ENCODE peak calls at places on chromosome 1, in five cellular contexts. H is stimulated activated CD8-positive, alpha-beta memory T cell treated with anti-CD3 and anti-CD28 coated beads, Interleukin-2, amount 100 ng/mL, for 1 hour; W is GM10248; P is ovary; K is GM04504. A is an unnamed sample.

GRCh38 chr1:230858236-230858820 is 10.0 kb downstream of the C1orf198 start:
- DNase-seq in H (no peak), W (no peak), P (no peak), K (no peak), A (no peak)

GRCh38 chr1:59739111-59739510 is 75.6 kb upstream of the HOOK1 start:
- DNase-seq in H (no peak), W (no peak), P (no peak), K (no peak), A (no peak)

GRCh38 chr1:109627692-109628399 is 8.2 kb downstream of the AMPD2 start:
- DNase-seq in H (no peak), W (peak), P (no peak), K (no peak), A (no peak)

GRCh38 chr1:16076003-16076870 is 2.8 kb upstream of the FAM131C start:
- DNase-seq in H (no peak), W (no peak), P (peak), K (peak), A (no peak)

GRCh38 chr1:17245926-17246325 is 3.0 kb upstream of the PADI3 start:
- DNase-seq in H (no peak), W (no peak), P (no peak), K (no peak), A (no peak)

GRCh38 chr1:222769181-222769580 is 32.2 kb downstream of the FAM177B start:
- DNase-seq in H (no peak), W (no peak), P (no peak), K (no peak), A (no peak)

GRCh38 chr1:117392776-117393175 is 25.5 kb downstream of the MAN1A2 start:
- DNase-seq in H (no peak), W (no peak), P (no peak), K (no peak), A (no peak)

GRCh38 chr1:39919545-39919944 is 17.8 kb upstream of the MYCL start:
- DNase-seq in H (peak), W (peak), P (no peak), K (no peak), A (peak)

GRCh38 chr1:54808443-54809207 is 7.5 kb upstream of the TTC22 start:
- DNase-seq in H (no peak), W (no peak), P (no peak), K (no peak), A (peak)

GRCh38 chr1:42730988-42731387 is 9.0 kb downstream of the CLDN19 start:
- DNase-seq in H (no peak), W (no peak), P (no peak), K (no peak), A (no peak)

GRCh38 chr1:87629673-87630072 is 301.0 kb downstream of the LMO4 start:
- DNase-seq in H (no peak), W (no peak), P (no peak), K (no peak), A (no peak)

GRCh38 chr1:52059326-52059725 is 3.2 kb downstream of the BTF3L4 start:
- DNase-seq in H (no peak), W (no peak), P (no peak), K (no peak), A (no peak)

GRCh38 chr1:199302554-199302953 is 663.7 kb downstream of the PTPRC start:
- DNase-seq in H (no peak), W (no peak), P (no peak), K (no peak), A (no peak)

GRCh38 chr1:167937709-167938010 is 788 bp upstream of the MPC2 start:
- DNase-seq in H (no peak), W (no peak), P (no peak), K (no peak), A (no peak)

GRCh38 chr1:210905944-210906453 is 227.9 kb downstream of the KCNH1 start:
- DNase-seq in H (no peak), W (no peak), P (no peak), K (no peak), A (no peak)

GRCh38 chr1:203638914-203639313 is 12.3 kb downstream of the ATP2B4 start:
- DNase-seq in H (no peak), W (no peak), P (no peak), K (no peak), A (no peak)

GRCh38 chr1:214199585-214199984 is 81.4 kb upstream of the SMYD2 start:
- DNase-seq in H (no peak), W (no peak), P (no peak), K (no peak), A (no peak)

GRCh38 chr1:234963180-234963903 is 165.3 kb downstream of the TOMM20 start:
- DNase-seq in H (peak), W (peak), P (peak), K (peak), A (no peak)

GRCh38 chr1:225418598-225418997 is 9.2 kb downstream of the LBR start:
- DNase-seq in H (no peak), W (no peak), P (no peak), K (no peak), A (no peak)

GRCh38 chr1:39317111-39317510 is 112.6 kb downstream of the MACF1 start:
- DNase-seq in H (no peak), W (no peak), P (no peak), K (no peak), A (no peak)

GRCh38 chr1:172408958-172409357 is 11.5 kb upstream of the C1orf105 start:
- DNase-seq in H (no peak), W (no peak), P (no peak), K (no peak), A (no peak)

GRCh38 chr1:101652476-101652875 is 344.2 kb downstream of the OLFM3 start:
- DNase-seq in H (no peak), W (no peak), P (no peak), K (no peak), A (no peak)

A was measured in H9.